ENCODE peak calls at places on chromosome 22, in four cellular contexts. U is H9, M is H1, H is mesendoderm. E is an unnamed sample.

GRCh38 chr22:37309221-37310074 is 27.1 kb downstream of the CYTH4 start:
- DNase-seq in U (no peak), M (no peak), H (no peak), E (peak; percentile 35)

GRCh38 chr22:20084547-20085413 is 4.7 kb downstream of the DGCR8 start:
- DNase-seq in H (peak; percentile 68), U (peak; percentile 83), M (peak; percentile 82), E (peak; percentile 18)

GRCh38 chr22:31138126-31138525 is 2.2 kb downstream of the PLA2G3 start:
- DNase-seq in H (no peak), U (peak; percentile 19), M (no peak), E (no peak)

GRCh38 chr22:18056161-18056666 is 21.6 kb upstream of the PEX26 start:
- DNase-seq in H (no peak), U (no peak), M (no peak), E (peak; percentile 82)

GRCh38 chr22:20585640-20586402 is 78.4 kb downstream of the MED15 start:
- DNase-seq in H (no peak), M (no peak), U (no peak), E (no peak)

GRCh38 chr22:37546436-37547248 is 13.6 kb upstream of the CDC42EP1 start:
- DNase-seq in M (no peak), H (peak; percentile 92), U (peak; percentile 85), E (peak; percentile 99)

GRCh38 chr22:22410121-22410520 is 98.4 kb downstream of the ZNF280B start:
- DNase-seq in M (no peak), H (no peak), U (no peak), E (no peak)

GRCh38 chr22:36826262-36826661 is 9.4 kb upstream of the PVALB start:
- DNase-seq in M (no peak), U (no peak), H (no peak), E (no peak)

GRCh38 chr22:24841261-24841660 is 35.2 kb downstream of the SGSM1 start:
- DNase-seq in H (no peak), M (no peak), U (no peak), E (no peak)

GRCh38 chr22:28407645-28408044 is 272.0 kb downstream of the TTC28 start:
- DNase-seq in U (no peak), M (no peak), H (no peak), E (no peak)

GRCh38 chr22:39598017-39598965 is 27.7 kb downstream of the CACNA1I start:
- DNase-seq in U (peak; percentile 95), M (peak; percentile 95), H (peak; percentile 86), E (peak; percentile 8)

GRCh38 chr22:36764060-36764459 is 11.9 kb downstream of the IFT27 start:
- DNase-seq in H (no peak), M (no peak), U (peak; percentile 5), E (no peak)

GRCh38 chr22:20951151-20951931 is 15.7 kb upstream of the AIFM3 start:
- DNase-seq in H (no peak), M (no peak), U (no peak), E (no peak)

GRCh38 chr22:19970479-19971275 is 29.1 kb upstream of the TXNRD2 start:
- DNase-seq in M (peak; percentile 96), U (peak; percentile 71), H (peak; percentile 58), E (peak; percentile 59)

GRCh38 chr22:39748877-39749276 is 144.7 kb downstream of the ENTHD1 start:
- DNase-seq in M (no peak), U (no peak), H (no peak), E (peak; percentile 89)

GRCh38 chr22:22710719-22711531 is 66.5 kb downstream of the GGTLC2 start:
- DNase-seq in M (peak; percentile 92), U (peak; percentile 75), H (peak; percentile 37), E (peak; percentile 6)

GRCh38 chr22:23156286-23156685 is 11.0 kb downstream of the RAB36 start:
- DNase-seq in U (peak; percentile 70), M (no peak), H (peak; percentile 31), E (no peak)

DNA sequence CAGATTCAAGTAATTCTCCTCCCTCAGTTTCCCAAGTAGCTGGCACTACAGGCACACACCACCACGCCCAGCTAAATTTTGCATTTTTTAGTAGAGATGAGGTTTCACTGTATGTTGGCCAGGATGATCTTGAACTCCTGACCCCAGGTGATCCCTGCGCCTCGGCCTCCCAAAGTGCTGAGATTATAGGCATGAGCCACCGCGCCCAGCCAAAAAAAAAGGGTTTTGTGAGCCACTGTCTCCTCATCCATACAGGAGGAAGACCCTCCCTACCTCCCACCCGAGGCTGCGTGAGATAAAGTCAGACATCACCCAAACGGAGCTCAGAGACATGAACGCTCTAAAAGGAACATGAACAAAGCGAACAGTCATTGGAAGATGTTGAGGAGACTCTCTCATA is 745.7 kb downstream of the BRD1 start:
- DNase-seq in H (no peak), U (no peak), M (no peak), E (no peak)
- H3K9ac ChIP-seq in H (no peak overlapping the region), U (no peak overlapping the region), M (no peak overlapping the region), E (no peak overlapping the region)

GRCh38 chr22:42644422-42645340 is 4.3 kb upstream of the ATP5MGL start:
- DNase-seq in H (no peak), U (peak; percentile 31), M (no peak), E (peak; percentile 45)
- H2AK5ac ChIP-seq in H (no peak overlapping the region), U (no peak overlapping the region), M (no peak overlapping the region), E (peak overlapping the region; percentile 59)

GRCh38 chr22:49856766-49857618 is 3.3 kb downstream of the ZBED4 start:
- DNase-seq in U (no peak), H (no peak), M (no peak), E (no peak)

GRCh38 chr22:49855491-49855911 is 1.9 kb downstream of the ZBED4 start:
- DNase-seq in U (no peak), M (no peak), H (no peak), E (peak; percentile 53)

GRCh38 chr22:49856343-49856742 is 2.7 kb downstream of the ZBED4 start:
- DNase-seq in U (no peak), M (no peak), H (no peak), E (no peak)

GRCh38 chr22:49861642-49862407 is 8.2 kb downstream of the ZBED4 start:
- DNase-seq in H (no peak), U (no peak), M (no peak), E (no peak)

GRCh38 chr22:49858827-49859226 is 5.2 kb downstream of the ZBED4 start:
- DNase-seq in H (no peak), U (no peak), M (no peak), E (no peak)
- H3K9ac ChIP-seq in H (no peak overlapping the region), U (no peak overlapping the region), M (no peak overlapping the region), E (no peak overlapping the region)

GRCh38 chr22:42726811-42727210 is 6.1 kb upstream of the A4GALT start:
- DNase-seq in H (no peak), M (no peak), U (no peak), E (no peak)

GRCh38 chr22:42720263-42721044 is at the start of gene A4GALT:
- DNase-seq in H (no peak), M (peak; percentile 71), U (peak; percentile 51), E (no peak)

GRCh38 chr22:42721045-42721434 is 370 bp upstream of the A4GALT start:
- DNase-seq in U (no peak), M (no peak), H (no peak), E (no peak)

GRCh38 chr22:42725606-42726355 is 5.1 kb upstream of the A4GALT start:
- DNase-seq in U (no peak), M (no peak), H (no peak), E (peak; percentile 57)

GRCh38 chr22:42724062-42724461 is 3.4 kb upstream of the A4GALT start:
- DNase-seq in U (no peak), H (no peak), M (no peak), E (no peak)
- H2AK5ac ChIP-seq in U (no peak overlapping the region), H (no peak overlapping the region), M (no peak overlapping the region), E (no peak overlapping the region)

DNA sequence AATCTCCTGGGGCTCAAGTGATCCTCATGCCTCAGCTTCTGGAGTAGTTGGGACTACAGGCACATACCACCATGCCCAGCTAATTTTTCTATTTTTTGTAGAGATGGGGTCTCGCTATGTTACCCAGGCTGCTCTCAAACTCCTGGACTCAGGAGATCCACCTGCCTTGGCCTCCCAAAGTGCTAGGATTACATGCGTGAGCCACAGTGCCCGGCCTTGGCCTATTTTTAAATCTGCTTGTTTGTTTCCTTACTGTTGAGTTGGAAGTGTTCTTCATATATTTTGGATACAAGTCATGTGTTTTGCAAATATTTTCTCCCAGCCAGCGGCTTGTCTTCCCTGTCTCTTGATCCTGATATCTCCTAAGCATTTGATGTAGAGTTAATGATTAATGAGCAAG is 5.0 kb downstream of the PARVB start:
- DNase-seq in H (no peak), U (no peak), M (no peak), E (no peak)
- H3K9ac ChIP-seq in H (no peak overlapping the region), U (no peak overlapping the region), M (no peak overlapping the region), E (no peak overlapping the region)

DNA sequence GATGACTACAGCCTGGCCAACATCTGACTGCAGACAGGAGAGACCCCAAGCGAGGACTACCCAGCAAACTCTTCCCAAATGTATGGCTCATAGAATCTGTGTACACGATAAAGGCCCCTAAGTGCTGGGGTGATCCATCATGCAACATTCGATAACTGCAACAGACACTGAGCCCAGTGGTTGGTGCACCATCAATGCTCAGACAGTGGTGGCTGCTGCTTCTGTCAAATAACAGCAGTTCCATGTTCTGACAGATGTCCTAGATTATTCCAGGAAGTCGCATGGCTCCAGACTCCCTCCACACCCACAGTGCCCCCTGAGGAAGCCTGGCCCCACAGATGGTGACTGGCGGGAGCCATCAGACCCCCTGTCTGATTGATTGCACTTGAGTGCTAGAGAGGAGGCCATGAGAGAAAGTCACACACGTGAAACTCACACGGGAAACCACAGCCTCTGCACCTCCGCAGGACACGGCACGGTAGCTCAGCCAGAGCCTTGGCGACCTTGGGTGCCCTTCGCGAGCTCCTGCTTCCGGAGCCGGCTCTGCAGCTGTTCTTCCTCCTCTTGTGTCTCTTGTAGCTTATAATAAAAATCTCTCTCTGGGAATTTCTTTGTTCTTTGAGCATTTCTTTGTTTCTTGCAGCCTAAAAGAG is 1156.0 kb downstream of the TBC1D22A start:
- DNase-seq in U (no peak), H (no peak), M (no peak), E (no peak)
- H2AK5ac ChIP-seq in U (no peak overlapping the region), H (no peak overlapping the region), M (no peak overlapping the region), E (no peak overlapping the region)

GRCh38 chr22:45834795-45835194 is 142.2 kb downstream of the WNT7B start:
- DNase-seq in H (no peak), M (no peak), U (no peak), E (no peak)

GRCh38 chr22:45838257-45838891 is 138.6 kb downstream of the WNT7B start:
- DNase-seq in M (no peak), U (no peak), H (no peak), E (no peak)

GRCh38 chr22:45834241-45834640 is 142.7 kb downstream of the WNT7B start:
- DNase-seq in U (no peak), H (no peak), M (no peak), E (no peak)

GRCh38 chr22:45836418-45836817 is 140.5 kb downstream of the WNT7B start:
- DNase-seq in U (no peak), H (no peak), M (no peak), E (no peak)

DNA sequence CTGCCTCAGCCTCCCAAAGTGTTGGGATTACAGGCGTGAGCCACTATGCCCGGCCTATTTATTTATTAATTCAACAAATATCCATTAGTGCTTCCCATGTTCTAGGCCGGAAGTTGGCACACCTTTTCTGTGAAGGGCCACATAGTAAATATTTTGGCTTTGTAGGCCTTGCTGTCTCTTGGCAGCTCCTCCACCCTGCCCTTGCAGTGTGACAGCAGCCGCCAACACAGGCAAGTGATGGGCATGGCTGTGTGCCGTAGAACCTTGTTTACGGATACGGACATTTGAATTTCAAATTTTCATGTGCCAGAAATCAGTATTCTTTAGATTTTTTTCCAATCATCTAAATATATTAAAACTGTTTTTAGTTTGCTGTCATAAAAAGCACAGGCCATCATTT is 139.5 kb downstream of the WNT7B start:
- DNase-seq in M (no peak), H (no peak), U (no peak), E (no peak)
- H3K9ac ChIP-seq in M (no peak overlapping the region), H (no peak overlapping the region), U (no peak overlapping the region), E (no peak overlapping the region)

E was measured in mesenchymal stem cell.